ENCODE peak calls at places on chromosomes 11 and 22, in seven cellular contexts. M, X, P, T, S, F and N are unnamed samples.

GRCh38 chr11:21264125-21264524 is 594.7 kb downstream of the NELL1 start:
- DNase-seq in M (no peak), X (no peak), P (no peak), T (no peak), S (no peak), F (no peak), N (no peak)

GRCh38 chr22:44664149-44664548 is 37.9 kb upstream of the PRR5 start:
- DNase-seq in M (no peak), X (no peak), P (no peak), T (peak), S (peak), F (peak), N (peak)

GRCh38 chr22:32106930-32107329 is 52.2 kb downstream of the C22orf42 start:
- DNase-seq in M (no peak), X (no peak), P (no peak), T (no peak), S (no peak), F (peak), N (no peak)

GRCh38 chr11:105774899-105775298 is 165.0 kb downstream of the GRIA4 start:
- DNase-seq in M (no peak), X (no peak), P (no peak), T (no peak), S (no peak), F (no peak), N (no peak)

GRCh38 chr11:19905280-19905853 is 192.7 kb downstream of the NAV2 start:
- DNase-seq in M (no peak), X (no peak), P (peak), T (peak), S (no peak), F (peak), N (no peak)

GRCh38 chr22:30829901-30830550 is 135.4 kb downstream of the OSBP2 start:
- DNase-seq in M (peak), X (no peak), P (no peak), T (no peak), S (no peak), F (no peak), N (no peak)

GRCh38 chr11:117875397-117876048 is 935 bp downstream of the FXYD6 start:
- DNase-seq in M (no peak), X (no peak), P (peak), T (no peak), S (peak), F (no peak), N (no peak)

GRCh38 chr11:520428-521178 is 13.6 kb upstream of the RNH1 start:
- DNase-seq in M (no peak), X (no peak), P (no peak), T (no peak), S (no peak), F (peak), N (no peak)

GRCh38 chr11:79249341-79249993 is 191.4 kb downstream of the TENM4 start:
- DNase-seq in M (peak), X (no peak), P (no peak), T (no peak), S (no peak), F (no peak), N (no peak)

GRCh38 chr11:20261526-20261925 is 101.3 kb upstream of the DBX1 start:
- DNase-seq in M (peak), X (no peak), P (no peak), T (no peak), S (no peak), F (no peak), N (no peak)

GRCh38 chr11:44243633-44244343 is 66.2 kb downstream of the ALX4 start:
- DNase-seq in M (peak), X (no peak), P (no peak), T (no peak), S (no peak), F (no peak), N (no peak)

GRCh38 chr11:16097543-16097942 is 258.8 kb downstream of the SOX6 start:
- DNase-seq in M (no peak), X (no peak), P (peak), T (no peak), S (no peak), F (no peak), N (peak)

GRCh38 chr11:44445500-44446340 is 119.7 kb upstream of the CD82 start:
- DNase-seq in M (no peak), X (no peak), P (no peak), T (no peak), S (no peak), F (no peak), N (no peak)

GRCh38 chr22:37088108-37088605 is 21.4 kb downstream of the TMPRSS6 start:
- DNase-seq in M (no peak), X (no peak), P (no peak), T (no peak), S (no peak), F (no peak), N (no peak)

GRCh38 chr11:74948546-74948897 is 369 bp downstream of the XRRA1 start:
- DNase-seq in M (no peak), X (no peak), P (peak), T (no peak), S (no peak), F (no peak), N (no peak)

GRCh38 chr22:30969532-30970355 is 679 bp downstream of the TUG1 start:
- DNase-seq in M (no peak), X (no peak), P (no peak), T (no peak), S (peak), F (peak), N (peak)

GRCh38 chr22:35349704-35350538 is 31.0 kb upstream of the HMOX1 start:
- DNase-seq in M (no peak), X (peak), P (no peak), T (no peak), S (no peak), F (no peak), N (no peak)

GRCh38 chr22:46052801-46053562 is 76.0 kb upstream of the WNT7B start:
- DNase-seq in M (no peak), X (no peak), P (no peak), T (peak), S (no peak), F (peak), N (peak)

GRCh38 chr11:111514216-111515031 is at the start of gene HOATZ:
- DNase-seq in M (no peak), X (no peak), P (peak), T (peak), S (no peak), F (no peak), N (no peak)

GRCh38 chr11:102914238-102915043 is 39.7 kb upstream of the MMP12 start:
- DNase-seq in M (peak), X (no peak), P (no peak), T (no peak), S (no peak), F (peak), N (peak)

GRCh38 chr11:132911186-132911585 is 621.1 kb downstream of the OPCML start:
- DNase-seq in M (peak), X (no peak), P (peak), T (no peak), S (no peak), F (no peak), N (no peak)

GRCh38 chr22:39686178-39686620 is 115.6 kb downstream of the CACNA1I start:
- DNase-seq in M (no peak), X (no peak), P (no peak), T (no peak), S (no peak), F (no peak), N (no peak)

GRCh38 chr22:32661737-32662586 is 139.5 kb upstream of the TIMP3 start:
- DNase-seq in M (no peak), X (no peak), P (no peak), T (no peak), S (no peak), F (no peak), N (no peak)